ENCODE peak calls at places on chromosomes 3 and 15, in seven cellular contexts. A is neural crest cell; U is naive thymus-derived CD8-positive, alpha-beta T cell; H is LHCN-M2; Y is stimulated activated CD4-positive, alpha-beta T cell treated with anti-CD3 and anti-CD28 coated beads, Interleukin-1b, Interleukin-23, amount 100 ng/mL, for 24 hours; E is activated T-helper 9 cell treated with anti-CD3 and anti-CD28 coated beads, Interleukin-2, amount 50 U/mL, for 16 hours; G is brain microvascular endothelial cell. S is an unnamed sample.

GRCh38 chr15:95286911-95287769 is 1043.4 kb upstream of the NR2F2 start:
- DNase-seq in A (peak), U (no peak), H (no peak), Y (no peak), E (no peak), G (no peak), S (no peak)

GRCh38 chr3:174776123-174776522 is 83.0 kb upstream of the NAALADL2 start:
- DNase-seq in A (no peak), U (no peak), H (no peak), Y (no peak), E (no peak), G (peak), S (no peak)

GRCh38 chr3:166201476-166201875 is 364.3 kb upstream of the BCHE start:
- DNase-seq in A (no peak), U (no peak), H (no peak), Y (no peak), E (no peak), G (no peak), S (no peak)

GRCh38 chr3:51434746-51435323 is 43.8 kb downstream of the RBM15B start:
- DNase-seq in A (peak), U (peak), H (peak), Y (peak), E (no peak), G (peak), S (no peak)

GRCh38 chr3:11727207-11727606 is 83.5 kb upstream of the VGLL4 start:
- DNase-seq in A (no peak), U (no peak), H (no peak), Y (no peak), E (no peak), G (no peak), S (no peak)

GRCh38 chr3:107822308-107822707 is 268.5 kb downstream of the CD47 start:
- DNase-seq in A (no peak), U (no peak), H (no peak), Y (no peak), E (no peak), G (no peak), S (no peak)

GRCh38 chr3:73324203-73325155 is 263.0 kb downstream of the EBLN2 start:
- DNase-seq in A (no peak), U (no peak), H (peak), Y (no peak), E (no peak), G (no peak), S (no peak)

GRCh38 chr3:55471522-55472280 is 15.4 kb downstream of the WNT5A start:
- DNase-seq in A (no peak), U (no peak), H (no peak), Y (no peak), E (no peak), G (no peak), S (no peak)

GRCh38 chr15:63948436-63948835 is 97.8 kb downstream of the DAPK2 start:
- DNase-seq in A (no peak), U (no peak), H (no peak), Y (no peak), E (no peak), G (no peak), S (no peak)

GRCh38 chr15:60006203-60006782 is 2.2 kb downstream of the FOXB1 start:
- DNase-seq in A (no peak), U (peak), H (peak), Y (no peak), E (peak), G (no peak), S (peak)

GRCh38 chr3:126941721-126942270 is 41.1 kb upstream of the PLXNA1 start:
- DNase-seq in A (no peak), U (no peak), H (peak), Y (no peak), E (no peak), G (no peak), S (no peak)

GRCh38 chr3:183560607-183561006 is 5.1 kb upstream of the KLHL6 start:
- DNase-seq in A (no peak), U (peak), H (no peak), Y (no peak), E (no peak), G (no peak), S (peak)

GRCh38 chr15:80059786-80060489 is 462 bp downstream of the ZFAND6 start:
- DNase-seq in A (no peak), U (peak), H (peak), Y (no peak), E (peak), G (no peak), S (peak)

GRCh38 chr3:36763111-36763849 is 1.1 kb downstream of the DCLK3 start:
- DNase-seq in A (no peak), U (no peak), H (no peak), Y (no peak), E (no peak), G (no peak), S (no peak)

GRCh38 chr3:149881879-149882278 is 68.9 kb downstream of the RNF13 start:
- DNase-seq in A (no peak), U (no peak), H (no peak), Y (no peak), E (no peak), G (no peak), S (no peak)

GRCh38 chr3:147383617-147384016 is 22.7 kb downstream of the ZIC4 start:
- DNase-seq in A (no peak), U (no peak), H (no peak), Y (no peak), E (no peak), G (no peak), S (no peak)

GRCh38 chr15:48393650-48394049 is 62.4 kb downstream of the DUT start:
- DNase-seq in A (no peak), U (no peak), H (no peak), Y (no peak), E (no peak), G (no peak), S (no peak)

GRCh38 chr15:36172970-36173369 is 406.5 kb upstream of the CDIN1 start:
- DNase-seq in A (no peak), U (no peak), H (no peak), Y (no peak), E (no peak), G (no peak), S (no peak)

GRCh38 chr3:73284432-73284831 is 223.0 kb downstream of the EBLN2 start:
- DNase-seq in A (no peak), U (no peak), H (no peak), Y (no peak), E (no peak), G (no peak), S (no peak)

GRCh38 chr3:14363976-14364375 is 38.4 kb upstream of the SLC6A6 start:
- DNase-seq in A (no peak), U (no peak), H (no peak), Y (no peak), E (no peak), G (peak), S (no peak)